ENCODE peak calls at places on chromosome 1, in nine cellular contexts. M is HT1080; L is stimulated activated CD8-positive, alpha-beta memory T cell treated with anti-CD3 and anti-CD28 coated beads, Interleukin-15, amount 100 ng/mL, for 1 hour; Y is tibial nerve; P is NCI-H1092; Z is NAMALWA; F is RPMI8226; W is T47D; J is frontal cortex. E is an unnamed sample.

GRCh38 chr1:222543817-222544216 is 4.1 kb downstream of the HHIPL2 start:
- DNase-seq in F (no peak), M (no peak), Z (no peak), P (no peak), Y (no peak), J (no peak), W (no peak), L (no peak), E (no peak)

GRCh38 chr1:171233183-171233582 is 15.1 kb upstream of the FMO1 start:
- DNase-seq in Z (peak; percentile 22), L (no peak), J (no peak), P (no peak), Y (no peak), W (no peak), M (peak; percentile 36), F (no peak), E (no peak)

GRCh38 chr1:182004601-182005000 is 56.9 kb downstream of the ZNF648 start:
- DNase-seq in W (no peak), L (no peak), Z (no peak), F (no peak), Y (no peak), M (no peak), P (no peak), J (no peak), E (no peak)

GRCh38 chr1:181396171-181396670 is 87.1 kb upstream of the CACNA1E start:
- DNase-seq in F (no peak), Z (no peak), M (no peak), W (no peak), L (peak; percentile 7), P (no peak), J (no peak), Y (no peak), E (peak; percentile 90)

GRCh38 chr1:35887508-35887907 is 4.5 kb downstream of the AGO1 start:
- DNase-seq in L (no peak), W (no peak), J (no peak), F (no peak), Z (no peak), Y (no peak), M (no peak), P (no peak), E (no peak)

GRCh38 chr1:145706282-145706681 is 886 bp downstream of the PDZK1 start:
- DNase-seq in J (no peak), M (peak; percentile 77), Z (no peak), W (no peak), F (no peak), P (no peak), Y (no peak), L (no peak), E (no peak)

GRCh38 chr1:157798211-157798610 is 21.3 kb upstream of the FCRL2 start:
- DNase-seq in P (no peak), M (peak; percentile 64), J (no peak), Z (peak; percentile 30), F (no peak), L (no peak), Y (no peak), W (no peak), E (no peak)

GRCh38 chr1:44870096-44870495 is 27.0 kb upstream of the PTCH2 start:
- DNase-seq in W (no peak), M (no peak), F (no peak), Y (no peak), Z (no peak), P (no peak), L (no peak), J (no peak), E (no peak)

GRCh38 chr1:212368073-212368484 is 46.6 kb downstream of the PACC1 start:
- DNase-seq in M (peak; percentile 52), J (peak; percentile 43), Z (peak; percentile 86), L (peak; percentile 16), F (peak; percentile 78), Y (peak; percentile 53), W (peak; percentile 51), P (peak; percentile 18), E (peak; percentile 71)